ENCODE peak calls at places on chromosomes 11 and 22, in nine cellular contexts. One of them, this sample, is unnamed.

GRCh38 chr11:129346916-129347315 is 28.7 kb upstream of the BARX2 start:
- DNase-seq in GM12865: no peak
- DNase-seq in neural progenitor cell: no peak
- DNase-seq in prostate gland: no peak
- DNase-seq in lower leg skin: no peak
- DNase-seq in HFF-Myc: no peak
- DNase-seq in fibroblast of the aortic adventitia: no peak
- DNase-seq in neural crest cell: no peak
- DNase-seq in endothelial cell: no peak
- DNase-seq in this sample: no peak

GRCh38 chr11:126900349-126900748 is 100.2 kb downstream of the KIRREL3 start:
- DNase-seq in GM12865: no peak
- DNase-seq in neural progenitor cell: no peak
- DNase-seq in prostate gland: no peak
- DNase-seq in lower leg skin: no peak
- DNase-seq in HFF-Myc: no peak
- DNase-seq in fibroblast of the aortic adventitia: no peak
- DNase-seq in neural crest cell: no peak
- DNase-seq in endothelial cell: no peak
- DNase-seq in this sample: no peak

GRCh38 chr11:10908215-10908990 is 50.5 kb upstream of the ZBED5 start:
- DNase-seq in GM12865: no peak
- DNase-seq in neural progenitor cell: no peak
- DNase-seq in prostate gland: no peak
- DNase-seq in lower leg skin: no peak
- DNase-seq in HFF-Myc: no peak
- DNase-seq in fibroblast of the aortic adventitia: peak; percentile 71
- DNase-seq in neural crest cell: no peak
- DNase-seq in endothelial cell: no peak
- DNase-seq in this sample: peak; percentile 71

GRCh38 chr11:45704635-45705034 is 39.2 kb upstream of the CHST1 start:
- DNase-seq in GM12865: no peak
- DNase-seq in neural progenitor cell: no peak
- DNase-seq in prostate gland: no peak
- DNase-seq in lower leg skin: peak; percentile 10
- DNase-seq in HFF-Myc: no peak
- DNase-seq in fibroblast of the aortic adventitia: no peak
- DNase-seq in neural crest cell: no peak
- DNase-seq in endothelial cell: no peak
- DNase-seq in this sample: no peak

GRCh38 chr11:32331098-32331497 is 104.2 kb downstream of the WT1 start:
- DNase-seq in GM12865: no peak
- DNase-seq in neural progenitor cell: no peak
- DNase-seq in prostate gland: no peak
- DNase-seq in lower leg skin: no peak
- DNase-seq in HFF-Myc: no peak
- DNase-seq in fibroblast of the aortic adventitia: peak; percentile 67
- DNase-seq in neural crest cell: no peak
- DNase-seq in endothelial cell: no peak
- DNase-seq in this sample: no peak

GRCh38 chr11:69089258-69089657 is 40.5 kb downstream of the TPCN2 start:
- DNase-seq in GM12865: no peak
- DNase-seq in neural progenitor cell: no peak
- DNase-seq in prostate gland: no peak
- DNase-seq in lower leg skin: no peak
- DNase-seq in HFF-Myc: peak; percentile 42
- DNase-seq in fibroblast of the aortic adventitia: peak; percentile 75
- DNase-seq in neural crest cell: no peak
- DNase-seq in endothelial cell: no peak
- DNase-seq in this sample: no peak

GRCh38 chr11:304915-305833 is 2.4 kb upstream of the IFITM2 start:
- DNase-seq in GM12865: peak; percentile 74
- DNase-seq in neural progenitor cell: peak; percentile 81
- DNase-seq in prostate gland: peak; percentile 69
- DNase-seq in lower leg skin: no peak
- DNase-seq in HFF-Myc: no peak
- DNase-seq in fibroblast of the aortic adventitia: peak; percentile 90
- DNase-seq in neural crest cell: no peak
- DNase-seq in endothelial cell: peak; percentile 39
- DNase-seq in this sample: no peak

GRCh38 chr11:119567667-119568582 is 145.0 kb upstream of the THY1 start:
- DNase-seq in GM12865: peak; percentile 75
- DNase-seq in neural progenitor cell: no peak
- DNase-seq in prostate gland: no peak
- DNase-seq in lower leg skin: no peak
- DNase-seq in HFF-Myc: peak; percentile 85
- DNase-seq in fibroblast of the aortic adventitia: peak; percentile 94
- DNase-seq in neural crest cell: no peak
- DNase-seq in endothelial cell: no peak
- DNase-seq in this sample: no peak

GRCh38 chr11:134151083-134151747 is 72.6 kb downstream of the NCAPD3 start:
- DNase-seq in GM12865: no peak
- DNase-seq in neural progenitor cell: no peak
- DNase-seq in prostate gland: no peak
- DNase-seq in lower leg skin: no peak
- DNase-seq in HFF-Myc: no peak
- DNase-seq in fibroblast of the aortic adventitia: no peak
- DNase-seq in neural crest cell: no peak
- DNase-seq in endothelial cell: no peak
- DNase-seq in this sample: no peak

GRCh38 chr11:88320149-88320559 is 17.4 kb downstream of the CTSC start:
- DNase-seq in GM12865: no peak
- DNase-seq in neural progenitor cell: no peak
- DNase-seq in prostate gland: no peak
- DNase-seq in lower leg skin: no peak
- DNase-seq in HFF-Myc: peak; percentile 41
- DNase-seq in fibroblast of the aortic adventitia: peak; percentile 55
- DNase-seq in neural crest cell: no peak
- DNase-seq in endothelial cell: no peak
- DNase-seq in this sample: no peak

GRCh38 chr11:77636738-77637344 is 753 bp downstream of the CLNS1A start:
- DNase-seq in GM12865: peak; percentile 26
- DNase-seq in neural progenitor cell: peak; percentile 8
- DNase-seq in prostate gland: no peak
- DNase-seq in lower leg skin: no peak
- DNase-seq in HFF-Myc: no peak
- DNase-seq in fibroblast of the aortic adventitia: no peak
- DNase-seq in neural crest cell: no peak
- DNase-seq in endothelial cell: no peak
- DNase-seq in this sample: no peak

GRCh38 chr11:133790995-133791394 is 54.3 kb downstream of the SPATA19 start:
- DNase-seq in GM12865: no peak
- DNase-seq in neural progenitor cell: no peak
- DNase-seq in prostate gland: no peak
- DNase-seq in lower leg skin: no peak
- DNase-seq in HFF-Myc: no peak
- DNase-seq in fibroblast of the aortic adventitia: no peak
- DNase-seq in neural crest cell: no peak
- DNase-seq in endothelial cell: no peak
- DNase-seq in this sample: no peak

GRCh38 chr11:58923300-58923788 is 15.9 kb upstream of the GLYATL1 start:
- DNase-seq in GM12865: peak; percentile 51
- DNase-seq in neural progenitor cell: peak; percentile 70
- DNase-seq in prostate gland: peak; percentile 22
- DNase-seq in lower leg skin: peak; percentile 80
- DNase-seq in HFF-Myc: no peak
- DNase-seq in fibroblast of the aortic adventitia: peak; percentile 56
- DNase-seq in neural crest cell: no peak
- DNase-seq in endothelial cell: no peak
- DNase-seq in this sample: no peak

GRCh38 chr11:10900686-10901415 is 43.0 kb upstream of the ZBED5 start:
- DNase-seq in GM12865: no peak
- DNase-seq in neural progenitor cell: no peak
- DNase-seq in prostate gland: peak; percentile 16
- DNase-seq in lower leg skin: no peak
- DNase-seq in HFF-Myc: no peak
- DNase-seq in fibroblast of the aortic adventitia: no peak
- DNase-seq in neural crest cell: no peak
- DNase-seq in endothelial cell: no peak
- DNase-seq in this sample: no peak

GRCh38 chr11:64023731-64024710 is 11.7 kb upstream of the FLRT1 start:
- DNase-seq in GM12865: no peak
- DNase-seq in neural progenitor cell: no peak
- DNase-seq in prostate gland: no peak
- DNase-seq in lower leg skin: no peak
- DNase-seq in HFF-Myc: no peak
- DNase-seq in fibroblast of the aortic adventitia: no peak
- DNase-seq in neural crest cell: no peak
- DNase-seq in endothelial cell: no peak
- DNase-seq in this sample: no peak

GRCh38 chr11:84645988-84646689 is 981.0 kb downstream of the DLG2 start:
- DNase-seq in GM12865: no peak
- DNase-seq in neural progenitor cell: no peak
- DNase-seq in prostate gland: no peak
- DNase-seq in lower leg skin: no peak
- DNase-seq in HFF-Myc: no peak
- DNase-seq in fibroblast of the aortic adventitia: no peak
- DNase-seq in neural crest cell: no peak
- DNase-seq in endothelial cell: no peak
- DNase-seq in this sample: no peak

GRCh38 chr11:118917488-118918127 is 8.1 kb downstream of the BCL9L start:
- DNase-seq in GM12865: no peak
- DNase-seq in neural progenitor cell: no peak
- DNase-seq in prostate gland: no peak
- DNase-seq in lower leg skin: peak; percentile 96
- DNase-seq in HFF-Myc: no peak
- DNase-seq in fibroblast of the aortic adventitia: peak; percentile 93
- DNase-seq in neural crest cell: no peak
- DNase-seq in endothelial cell: no peak
- DNase-seq in this sample: no peak

GRCh38 chr11:57476223-57476882 is 16.0 kb downstream of the RTN4RL2 start:
- DNase-seq in GM12865: peak; percentile 65
- DNase-seq in neural progenitor cell: peak; percentile 59
- DNase-seq in prostate gland: peak; percentile 27
- DNase-seq in lower leg skin: no peak
- DNase-seq in HFF-Myc: no peak
- DNase-seq in fibroblast of the aortic adventitia: no peak
- DNase-seq in neural crest cell: no peak
- DNase-seq in endothelial cell: no peak
- DNase-seq in this sample: no peak

GRCh38 chr11:40302669-40303068 is 1156.8 kb downstream of the LRRC4C start:
- DNase-seq in GM12865: no peak
- DNase-seq in neural progenitor cell: no peak
- DNase-seq in prostate gland: no peak
- DNase-seq in lower leg skin: no peak
- DNase-seq in HFF-Myc: no peak
- DNase-seq in fibroblast of the aortic adventitia: peak; percentile 83
- DNase-seq in neural crest cell: no peak
- DNase-seq in endothelial cell: no peak
- DNase-seq in this sample: no peak

GRCh38 chr11:40306938-40307548 is 1152.4 kb downstream of the LRRC4C start:
- DNase-seq in GM12865: peak; percentile 46
- DNase-seq in neural progenitor cell: peak; percentile 65
- DNase-seq in prostate gland: no peak
- DNase-seq in lower leg skin: no peak
- DNase-seq in HFF-Myc: peak; percentile 42
- DNase-seq in fibroblast of the aortic adventitia: peak; percentile 62
- DNase-seq in neural crest cell: peak; percentile 12
- DNase-seq in endothelial cell: peak; percentile 25
- DNase-seq in this sample: no peak
- TF ChIP-seq CTCF in GM12865: peak; percentile 74
- TF ChIP-seq CTCF in neural progenitor cell: peak; percentile 75
- TF ChIP-seq CTCF in prostate gland: no peak
- TF ChIP-seq CTCF in lower leg skin: no peak
- TF ChIP-seq CTCF in HFF-Myc: peak; percentile 81
- TF ChIP-seq CTCF in fibroblast of the aortic adventitia: peak; percentile 80
- TF ChIP-seq CTCF in neural crest cell: peak; percentile 75
- TF ChIP-seq CTCF in endothelial cell: peak; percentile 29
- TF ChIP-seq CTCF in this sample: no peak

GRCh38 chr11:103993502-103993901 is 42.9 kb upstream of the DDI1 start:
- DNase-seq in GM12865: no peak
- DNase-seq in neural progenitor cell: no peak
- DNase-seq in prostate gland: no peak
- DNase-seq in lower leg skin: no peak
- DNase-seq in HFF-Myc: no peak
- DNase-seq in fibroblast of the aortic adventitia: peak; percentile 68
- DNase-seq in neural crest cell: no peak
- DNase-seq in endothelial cell: no peak
- DNase-seq in this sample: no peak
- TF ChIP-seq CTCF in GM12865: no peak
- TF ChIP-seq CTCF in neural progenitor cell: no peak
- TF ChIP-seq CTCF in prostate gland: no peak
- TF ChIP-seq CTCF in lower leg skin: no peak
- TF ChIP-seq CTCF in HFF-Myc: no peak
- TF ChIP-seq CTCF in fibroblast of the aortic adventitia: no peak
- TF ChIP-seq CTCF in neural crest cell: no peak
- TF ChIP-seq CTCF in endothelial cell: no peak
- TF ChIP-seq CTCF in this sample: no peak

DNA sequence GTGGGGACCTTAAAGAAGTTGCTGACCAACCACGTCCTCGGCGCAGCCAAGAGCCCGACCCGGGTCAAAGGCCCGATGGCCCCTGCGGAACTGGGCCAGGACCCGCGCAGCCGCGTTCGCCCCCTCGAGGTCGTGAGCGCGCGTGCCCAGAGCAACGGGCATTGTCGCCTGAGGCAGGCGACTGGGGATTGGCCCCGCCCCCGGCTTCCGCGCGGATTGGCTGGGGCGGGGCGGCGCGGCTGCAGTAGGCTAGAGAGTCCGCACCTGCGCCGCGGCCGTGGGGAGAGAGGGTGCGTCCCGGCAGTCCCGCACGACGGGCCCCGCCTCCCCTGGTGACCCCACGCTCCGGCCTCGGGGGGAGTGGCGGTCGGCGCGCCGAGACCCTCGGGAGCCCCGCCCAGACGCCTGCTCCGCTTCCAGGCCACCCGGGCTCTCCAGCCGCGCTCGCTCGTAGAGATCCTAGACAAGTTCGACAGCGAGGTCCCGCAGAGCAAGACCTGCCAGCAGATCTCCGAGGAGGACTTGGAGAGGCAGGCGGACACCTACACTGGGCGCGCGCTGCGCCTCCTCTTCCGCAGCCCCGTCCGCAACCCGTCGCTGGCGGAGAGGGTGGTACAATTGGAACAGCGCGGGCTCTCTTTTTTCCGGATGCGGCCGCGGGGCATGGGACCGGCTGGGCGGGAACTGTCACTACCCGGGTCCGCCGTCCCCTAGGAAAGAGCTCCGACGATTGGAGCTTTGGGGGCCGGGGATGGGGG is 8.3 kb upstream of the PPIL2 start:
- DNase-seq in GM12865: peak; percentile 88
- DNase-seq in neural progenitor cell: peak; percentile 93
- DNase-seq in prostate gland: peak; percentile 49
- DNase-seq in lower leg skin: peak; percentile 92
- DNase-seq in HFF-Myc: no peak
- DNase-seq in fibroblast of the aortic adventitia: no peak
- DNase-seq in neural crest cell: peak; percentile 72
- DNase-seq in endothelial cell: peak; percentile 64
- DNase-seq in this sample: peak; percentile 59
- TF ChIP-seq CTCF in GM12865: peak; percentile 7
- TF ChIP-seq CTCF in neural progenitor cell: peak; percentile 40
- TF ChIP-seq CTCF in prostate gland: no peak
- TF ChIP-seq CTCF in lower leg skin: no peak
- TF ChIP-seq CTCF in HFF-Myc: no peak
- TF ChIP-seq CTCF in fibroblast of the aortic adventitia: peak; percentile 7
- TF ChIP-seq CTCF in neural crest cell: peak; percentile 41
- TF ChIP-seq CTCF in endothelial cell: peak; percentile 28
- TF ChIP-seq CTCF in this sample: no peak

DNA sequence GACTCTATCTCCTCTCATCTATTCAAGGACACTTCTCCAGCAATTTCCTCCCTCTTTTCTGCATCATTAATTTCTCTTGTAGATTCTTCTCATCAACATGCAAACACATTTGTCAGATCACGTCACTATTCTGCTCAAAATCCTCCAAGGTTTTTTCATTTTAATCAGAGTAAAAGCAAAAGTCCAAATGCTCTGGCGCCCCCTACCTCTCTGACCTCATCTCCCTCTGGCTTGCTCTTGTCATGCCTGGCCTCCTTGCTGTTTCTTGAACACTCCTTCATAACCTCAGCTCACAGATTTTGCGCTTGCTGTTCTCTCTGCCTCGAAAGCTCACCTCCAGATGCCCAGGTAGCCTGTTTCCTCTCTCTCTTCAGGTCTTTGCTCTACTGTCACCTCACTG is 22.4 kb downstream of the RTCB start:
- DNase-seq in GM12865: no peak
- DNase-seq in neural progenitor cell: peak; percentile 54
- DNase-seq in prostate gland: no peak
- DNase-seq in lower leg skin: no peak
- DNase-seq in HFF-Myc: no peak
- DNase-seq in fibroblast of the aortic adventitia: peak; percentile 20
- DNase-seq in neural crest cell: peak; percentile 30
- DNase-seq in endothelial cell: peak; percentile 28
- DNase-seq in this sample: no peak
- TF ChIP-seq CTCF in GM12865: no peak
- TF ChIP-seq CTCF in neural progenitor cell: peak; percentile 67
- TF ChIP-seq CTCF in prostate gland: no peak
- TF ChIP-seq CTCF in lower leg skin: no peak
- TF ChIP-seq CTCF in HFF-Myc: peak; percentile 48
- TF ChIP-seq CTCF in fibroblast of the aortic adventitia: peak; percentile 42
- TF ChIP-seq CTCF in neural crest cell: peak; percentile 59
- TF ChIP-seq CTCF in endothelial cell: peak; percentile 38
- TF ChIP-seq CTCF in this sample: no peak

This sample was measured in mesothelial cell of epicardium.